ENCODE peak calls at places on chromosomes 7 and 10, in seven cellular contexts. T is HL-60, Y is A549, S is Panc1, K is K562, P is HepG2, J is HCT116. Z is an unnamed sample.
A peak's percentile ranks its signal among the peaks of the same experiment; 100 is the strongest.

GRCh38 chr10:5252177-5253037 is 55.8 kb downstream of the AKR1C4 start:
- DNase-seq in T (no peak), Y (peak; percentile 31), S (no peak), K (no peak), P (peak; percentile 18), J (no peak), Z (peak; percentile 56)

GRCh38 chr7:128168667-128169210 is 72.3 kb upstream of the LEP start:
- DNase-seq in T (no peak), Y (no peak), S (no peak), K (peak; percentile 61), P (no peak), J (no peak), Z (peak; percentile 96)

GRCh38 chr7:91347288-91347687 is 83.1 kb downstream of the FZD1 start:
- DNase-seq in T (no peak), Y (no peak), S (no peak), K (no peak), P (no peak), J (no peak), Z (no peak)

GRCh38 chr7:42460948-42461347 is 223.9 kb upstream of the GLI3 start:
- DNase-seq in T (no peak), Y (no peak), S (no peak), K (no peak), P (no peak), J (no peak), Z (no peak)

GRCh38 chr10:8102708-8103401 is 48.4 kb downstream of the GATA3 start:
- DNase-seq in T (no peak), Y (no peak), S (no peak), K (no peak), P (no peak), J (no peak), Z (no peak)

GRCh38 chr7:45082031-45082830 is 6.5 kb downstream of the NACAD start:
- DNase-seq in T (no peak), Y (no peak), S (no peak), K (no peak), P (no peak), J (no peak), Z (no peak)

GRCh38 chr10:6842722-6843121 is 262.6 kb upstream of the PRKCQ start:
- DNase-seq in T (no peak), Y (no peak), S (no peak), K (no peak), P (no peak), J (no peak), Z (no peak)

GRCh38 chr10:101840102-101840684 is 3.4 kb downstream of the KCNIP2 start:
- DNase-seq in T (no peak), Y (no peak), S (no peak), K (peak; percentile 23), P (no peak), J (no peak), Z (peak; percentile 84)

GRCh38 chr10:48274636-48275035 is at the start of gene FRMPD2:
- DNase-seq in T (no peak), Y (no peak), S (no peak), K (no peak), P (no peak), J (no peak), Z (no peak)

GRCh38 chr7:16739863-16740622 is 13.5 kb upstream of the TSPAN13 start:
- DNase-seq in T (no peak), Y (peak; percentile 69), S (peak; percentile 88), K (peak; percentile 94), P (no peak), J (peak; percentile 24), Z (no peak)

GRCh38 chr7:71322201-71322600 is 190.3 kb downstream of the GALNT17 start:
- DNase-seq in T (no peak), Y (no peak), S (no peak), K (no peak), P (no peak), J (no peak), Z (no peak)

DNA sequence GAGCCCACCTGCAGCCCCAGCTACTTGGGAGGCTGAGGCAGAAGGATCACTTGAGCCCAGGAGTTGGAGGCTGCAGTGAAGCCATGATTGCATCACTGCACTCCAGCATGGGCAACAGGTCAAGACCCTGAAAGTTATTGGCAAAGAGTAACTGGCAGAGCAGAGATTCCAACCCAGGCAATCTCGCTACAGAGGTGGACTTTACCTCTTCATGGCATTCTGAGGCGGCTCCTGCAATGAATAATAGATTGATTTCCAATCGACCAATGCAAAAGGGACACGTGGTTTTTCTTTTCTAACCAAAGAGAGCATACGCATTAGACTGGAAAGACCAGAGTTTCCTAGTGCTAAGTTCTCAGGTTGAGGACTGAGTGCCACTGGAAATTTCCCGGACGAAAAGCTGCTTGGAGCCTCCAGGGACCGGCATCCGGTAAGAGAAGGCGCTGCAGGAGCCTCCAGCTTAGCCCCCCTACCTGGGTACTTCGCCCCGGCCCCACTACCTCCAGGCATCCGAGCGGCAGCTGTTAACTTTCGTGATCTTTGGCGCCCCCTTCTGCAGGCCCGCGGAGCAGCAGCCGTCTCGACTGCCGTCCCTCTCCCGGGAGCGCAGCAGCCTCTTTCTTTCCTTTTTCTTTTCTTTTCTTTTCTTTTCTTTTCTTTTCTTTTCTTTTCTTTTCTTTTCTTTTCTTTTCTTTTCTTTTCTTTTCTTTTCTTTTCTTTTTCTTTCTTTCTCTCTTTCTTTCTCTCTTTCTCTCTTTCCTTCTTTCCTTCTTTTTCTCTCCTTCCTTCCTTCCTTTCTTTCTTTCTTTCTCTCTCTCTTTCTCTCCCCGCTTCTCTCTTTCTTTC is 4.1 kb downstream of the MBLAC1 start:
- DNase-seq in T (peak; percentile 76), Y (peak; percentile 74), S (no peak), K (peak; percentile 90), P (peak; percentile 54), J (no peak), Z (peak; percentile 97)
- TF ChIP-seq REST in T (no peak), Y (no peak), S (no peak), K (no peak), P (no peak), J (no peak), Z (no peak)

DNA sequence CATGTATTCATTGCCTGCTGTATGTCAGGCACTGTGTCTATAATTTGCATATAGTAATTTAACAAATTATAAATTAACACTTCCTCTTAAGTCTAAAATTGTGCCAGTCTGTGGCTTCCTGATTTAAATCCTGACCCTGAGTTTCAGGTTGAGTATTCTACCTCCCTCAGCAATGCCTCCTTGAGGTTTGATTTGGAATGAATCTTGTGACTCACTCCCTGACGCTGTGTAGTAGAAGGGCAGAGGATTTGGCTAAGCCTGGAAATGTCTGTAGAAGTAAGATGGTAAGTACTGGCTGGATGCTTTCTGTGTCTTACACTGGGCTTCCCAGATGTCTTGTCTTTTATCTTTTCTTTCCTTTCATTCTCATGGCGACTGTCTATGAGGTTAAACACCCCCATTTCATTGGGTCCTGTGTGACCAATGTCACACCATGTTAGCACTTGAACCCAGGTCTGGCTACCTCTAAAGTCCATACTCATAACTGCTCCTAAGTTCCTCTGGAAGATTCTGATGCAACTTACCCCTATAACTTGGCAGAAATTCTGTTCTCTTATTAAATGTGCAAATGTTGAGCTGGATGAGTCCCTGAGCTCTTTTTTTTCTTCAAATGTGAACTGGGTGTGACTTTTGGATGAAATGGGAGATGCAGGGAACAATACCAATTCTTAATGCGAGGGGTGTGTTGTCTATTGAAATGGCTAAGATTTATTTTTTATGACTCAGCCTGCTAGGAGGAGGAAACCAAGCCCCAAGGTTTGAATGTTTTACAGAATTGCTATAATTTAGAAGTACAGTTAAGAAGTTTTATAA is 48.5 kb downstream of the PLCE1 start:
- DNase-seq in T (no peak), Y (peak; percentile 75), S (no peak), K (no peak), P (no peak), J (peak; percentile 12), Z (peak; percentile 61)
- TF ChIP-seq CTCF in T (no peak), Y (peak; percentile 51), S (no peak), K (no peak), P (no peak), J (no peak), Z (peak; percentile 53)

GRCh38 chr7:51327287-51327717 is 10.7 kb upstream of the COBL start:
- DNase-seq in T (no peak), Y (no peak), S (no peak), K (no peak), P (no peak), J (no peak), Z (peak; percentile 96)
- H3K27ac ChIP-seq in T (no peak overlapping the region), Y (no peak overlapping the region), S (no peak overlapping the region), K (no peak overlapping the region), P (no peak overlapping the region), J (no peak overlapping the region), Z (peak overlapping the region; percentile 96)

GRCh38 chr10:80357000-80357803 is 621 bp downstream of the DYDC2 start:
- DNase-seq in T (no peak), Y (no peak), S (no peak), K (no peak), P (no peak), J (no peak), Z (peak; percentile 77)

GRCh38 chr10:80357804-80358125 is 1.2 kb downstream of the DYDC2 start:
- DNase-seq in T (no peak), Y (no peak), S (no peak), K (no peak), P (no peak), J (no peak), Z (no peak)

GRCh38 chr10:80351220-80351619 is 5.3 kb downstream of the DYDC1 start:
- DNase-seq in T (no peak), Y (no peak), S (no peak), K (no peak), P (no peak), J (no peak), Z (no peak)

GRCh38 chr10:80359644-80360043 is 3.1 kb downstream of the DYDC2 start:
- DNase-seq in T (no peak), Y (no peak), S (no peak), K (no peak), P (no peak), J (no peak), Z (no peak)

GRCh38 chr10:80356563-80356999 is at the start of the genes DYDC1 and DYDC2:
- DNase-seq in T (peak; percentile 48), Y (no peak), S (no peak), K (peak; percentile 24), P (no peak), J (no peak), Z (peak; percentile 97)
- TF ChIP-seq REST in T (no peak), Y (no peak), S (no peak), K (no peak), P (no peak), J (no peak), Z (no peak)

Z was measured in GM23338.